ENCODE peak calls at places on chromosomes 13 and 19, in five cellular contexts. G is HepG2, P is K562, N is SK-N-SH, Q is GM12878. H is an unnamed sample.

GRCh38 chr13:40776232-40776631 is 5.2 kb upstream of the MRPS31 start:
- DNase-seq in Q (no peak), P (no peak), N (no peak), G (no peak), H (no peak)

GRCh38 chr13:26299168-26299788 is 45.3 kb downstream of the CDK8 start:
- DNase-seq in Q (no peak), N (no peak), P (no peak), G (no peak), H (no peak)

GRCh38 chr13:99113351-99113750 is 87.3 kb upstream of the UBAC2 start:
- DNase-seq in G (no peak), P (no peak), Q (no peak), N (no peak), H (no peak)

GRCh38 chr19:54707932-54708331 is 16.3 kb upstream of the KIR3DL3 start:
- DNase-seq in G (no peak), Q (no peak), P (no peak), N (no peak), H (no peak)

GRCh38 chr13:33970746-33971145 is 152.8 kb downstream of the RFC3 start:
- DNase-seq in Q (no peak), G (no peak), P (no peak), N (no peak), H (no peak)

GRCh38 chr13:29923554-29924481 is 73.4 kb upstream of the UBL3 start:
- DNase-seq in N (peak), G (peak), P (peak), Q (no peak), H (peak)

GRCh38 chr19:51097166-51097736 is 11.0 kb downstream of the CTU1 start:
- DNase-seq in Q (no peak), G (peak), P (peak), N (peak), H (peak)

GRCh38 chr13:95185851-95186250 is 115.4 kb downstream of the ABCC4 start:
- DNase-seq in Q (no peak), G (no peak), N (no peak), P (no peak), H (no peak)

GRCh38 chr13:113926951-113927660 is 46.8 kb downstream of the C13orf46 start:
- DNase-seq in N (peak), Q (no peak), P (no peak), G (no peak), H (no peak)

GRCh38 chr13:42049454-42049780 is 969 bp downstream of the DGKH start:
- DNase-seq in Q (peak), N (no peak), G (no peak), P (no peak), H (no peak)

GRCh38 chr19:17127671-17128070 is 52.1 kb downstream of the MYO9B start:
- DNase-seq in G (no peak), Q (no peak), N (no peak), P (no peak), H (no peak)

GRCh38 chr13:64817721-64818120 is 2412.4 kb downstream of the PCDH9 start:
- DNase-seq in G (no peak), P (no peak), Q (no peak), N (no peak), H (no peak)

GRCh38 chr19:8148410-8149231 is 771 bp downstream of the FBN3 start:
- DNase-seq in P (peak), N (peak), Q (no peak), G (no peak), H (peak)

DNA sequence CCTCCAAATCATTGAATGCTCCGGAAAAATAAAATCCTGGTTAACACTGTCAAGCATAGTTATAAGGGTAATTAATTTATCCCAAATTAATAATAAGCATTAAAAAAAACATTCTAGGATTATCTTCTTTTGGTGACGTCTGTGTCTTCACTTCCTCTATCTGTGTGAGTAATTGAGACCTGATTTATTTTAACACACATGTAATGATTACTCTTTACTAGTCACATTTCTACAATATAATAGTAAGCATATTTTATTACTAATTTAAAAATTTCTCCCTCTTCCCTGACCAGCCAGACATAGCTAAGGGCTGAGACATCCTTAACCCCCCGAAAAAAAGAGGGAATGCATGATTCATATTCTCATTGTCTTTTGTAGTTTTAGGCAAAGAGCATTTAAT is 2.3 kb downstream of the FNDC3A start:
- DNase-seq in N (no peak), P (no peak), Q (no peak), G (no peak), H (no peak)
- TF ChIP-seq GABPA in N (no peak), P (no peak), Q (no peak), G (no peak), H (no peak)

GRCh38 chr13:78102121-78102677 is 183.6 kb upstream of the EDNRB start:
- DNase-seq in P (no peak), G (no peak), Q (peak), N (no peak), H (no peak)
- TF ChIP-seq RAD21 in P (no peak), G (no peak), Q (no peak), N (no peak), H (no peak)

DNA sequence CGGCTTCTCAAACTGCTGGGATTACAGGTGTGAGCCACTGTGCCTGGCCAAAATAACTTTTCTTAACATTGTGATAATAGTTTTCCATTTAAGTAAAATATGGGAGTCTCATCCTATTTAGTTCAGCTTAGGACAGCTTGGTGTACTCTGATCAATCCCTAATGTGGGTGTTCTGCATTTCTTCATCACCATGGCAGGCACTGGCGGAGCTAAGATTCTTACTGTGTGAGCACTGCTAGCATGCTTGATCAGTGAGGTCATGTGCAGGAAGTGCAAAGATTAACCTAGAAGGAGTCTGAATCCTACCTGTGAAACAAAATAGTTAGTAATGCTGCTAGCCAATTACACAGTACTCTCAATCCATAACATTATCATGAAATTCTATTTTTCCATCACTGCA is 1684.2 kb upstream of the SLC10A2 start:
- DNase-seq in Q (no peak), P (no peak), G (no peak), N (no peak), H (no peak)
- TF ChIP-seq GABPA in Q (no peak), P (no peak), G (no peak), N (no peak), H (no peak)

GRCh38 chr13:73731564-73731963 is 402.6 kb downstream of the KLF12 start:
- DNase-seq in G (no peak), Q (no peak), N (no peak), P (no peak), H (no peak)
- TF ChIP-seq RAD21 in G (no peak), Q (no peak), N (no peak), P (no peak), H (no peak)

DNA sequence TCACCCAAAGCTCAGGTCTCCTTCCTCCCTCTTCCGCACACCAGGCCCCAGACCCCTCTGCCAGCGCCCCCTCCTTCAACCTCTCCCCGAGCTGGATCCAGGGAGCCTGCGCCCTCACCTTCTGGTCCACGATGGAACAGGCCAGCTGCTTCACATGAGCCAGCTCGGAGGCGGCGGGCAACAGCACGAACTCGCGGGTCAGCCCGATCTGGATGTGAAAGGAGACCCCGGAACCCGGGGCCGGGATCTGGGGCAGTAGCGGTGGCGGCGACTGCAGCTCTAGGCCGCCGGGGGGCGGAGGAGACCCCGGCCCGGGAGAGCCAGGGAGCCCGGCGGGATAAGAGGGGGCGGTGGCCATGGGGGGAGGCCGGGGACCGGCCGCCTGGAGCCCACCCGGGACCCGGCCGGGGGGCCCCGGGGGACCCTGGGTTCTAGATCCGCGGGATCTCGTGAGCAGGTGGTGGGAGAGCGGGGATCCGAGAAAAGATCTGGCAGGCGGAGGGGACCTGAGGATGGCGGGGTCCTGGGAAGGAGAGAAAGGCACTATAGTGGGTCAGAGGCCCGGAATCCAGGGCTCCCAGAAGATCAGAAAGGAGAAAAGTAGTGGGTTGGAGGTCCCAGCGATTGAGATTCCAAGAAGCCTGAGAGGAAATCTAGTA is 772 bp downstream of the PRKD2 start:
- DNase-seq in P (peak), N (peak), Q (no peak), G (no peak), H (no peak)
- TF ChIP-seq GABPA in P (no peak), N (no peak), Q (no peak), G (no peak), H (no peak)

GRCh38 chr19:6127716-6128335 is 7.6 kb upstream of the ACSBG2 start:
- DNase-seq in G (no peak), Q (no peak), N (no peak), P (no peak), H (no peak)
- TF ChIP-seq RAD21 in G (no peak), Q (no peak), N (no peak), P (no peak), H (no peak)

GRCh38 chr19:10566658-10567410 is 1.0 kb upstream of the KRI1 start:
- DNase-seq in P (no peak), N (no peak), Q (peak), G (no peak), H (no peak)
- TF ChIP-seq GABPA in P (no peak), N (no peak), Q (no peak), G (no peak), H (no peak)

DNA sequence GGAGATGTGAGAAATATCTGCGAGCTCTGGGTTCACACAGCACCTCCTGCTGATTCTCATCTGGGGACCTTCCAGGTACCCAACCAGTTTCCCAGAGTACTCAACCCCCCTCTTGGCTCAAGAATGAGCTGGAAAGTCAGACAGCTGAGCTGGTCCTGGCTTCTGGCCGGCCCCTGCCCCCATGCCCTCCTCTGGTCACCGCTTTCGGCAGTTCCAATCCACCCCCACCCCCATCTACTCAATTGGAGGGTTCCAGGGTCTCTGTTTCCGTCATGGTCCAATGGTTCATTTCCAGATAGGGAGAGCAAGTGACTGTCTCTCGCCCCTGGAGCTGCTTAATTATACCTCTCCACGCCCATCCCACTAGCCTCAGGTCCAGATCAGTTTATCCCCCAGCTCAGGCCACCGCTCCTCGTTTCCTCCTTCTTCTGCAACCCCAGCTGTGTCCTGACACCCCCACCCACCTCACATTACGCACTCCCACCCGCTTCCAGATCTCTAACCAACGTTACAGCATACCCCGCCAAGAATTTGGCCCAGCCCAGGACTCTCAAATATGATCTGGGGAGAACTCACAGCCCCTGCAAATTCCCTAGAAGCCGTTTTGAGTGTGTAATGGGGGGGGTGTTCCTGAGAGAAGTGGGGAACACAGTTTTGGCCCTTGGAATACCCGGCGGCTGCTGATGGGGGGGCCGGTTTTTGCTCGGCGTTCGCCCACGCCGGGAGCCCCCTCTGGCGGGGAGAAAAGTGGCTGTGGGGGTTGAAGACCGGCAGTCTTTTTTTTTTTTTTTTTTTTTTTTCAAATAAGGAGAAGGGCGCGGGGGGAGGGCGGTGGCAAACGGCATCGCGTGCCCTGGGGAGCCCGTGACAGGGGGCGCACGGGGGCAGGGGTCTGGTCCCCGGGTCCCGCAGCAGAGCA is 1.8 kb upstream of the PDE4A start:
- DNase-seq in N (peak), Q (no peak), G (no peak), P (peak), H (no peak)
- TF ChIP-seq RAD21 in N (no peak), Q (peak), G (no peak), P (no peak), H (no peak)

GRCh38 chr19:13086341-13086740 is 16.3 kb downstream of the LYL1 start:
- DNase-seq in P (no peak), Q (no peak), N (no peak), G (no peak), H (no peak)
- TF ChIP-seq GABPA in P (no peak), Q (no peak), N (no peak), G (no peak), H (no peak)

DNA sequence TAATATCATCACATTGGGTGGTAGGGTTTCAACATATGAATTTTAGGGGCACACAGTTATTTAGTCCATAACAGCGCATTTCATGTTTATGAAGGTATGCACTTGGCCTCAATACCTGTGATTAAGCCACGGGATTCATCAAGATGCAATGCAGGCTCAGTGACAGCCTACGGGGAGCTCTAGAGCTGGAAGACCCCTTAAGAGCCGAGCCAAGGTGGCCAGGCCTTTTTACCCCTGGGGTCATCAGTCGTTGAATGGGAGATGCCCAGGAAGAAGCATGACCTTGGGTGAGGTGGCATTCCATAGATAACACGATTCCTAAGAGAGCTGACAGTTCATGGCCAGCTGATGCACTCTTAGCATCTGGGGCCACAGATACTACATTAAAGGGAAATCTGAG is 380.0 kb downstream of the ZNF536 start:
- DNase-seq in N (no peak), G (no peak), Q (no peak), P (no peak), H (no peak)
- TF ChIP-seq RAD21 in N (no peak), G (no peak), Q (no peak), P (no peak), H (no peak)